ENCODE peak calls at places on chromosome 14, in five cellular contexts. Q is GM12865; F is CD4-positive, alpha-beta memory T cell; D is stimulated activated CD4-positive, alpha-beta T cell treated with anti-CD3 and anti-CD28 coated beads, Interleukin-15, amount 100 ng/mL, for 1 hour; S is activated T-helper 1 cell treated with anti-CD3 and anti-CD28 coated beads, Interleukin-12 subunit alpha, Interleukin-12 subunit beta, Interleukin-2, Interleukin-4 antibody, amounts not matched to agents 30 ng/mL and 10 ng/mL and 1 ng/mL, durations not matched to agents 14 hours and 24 hours and 36 hours. H is an unnamed sample.
A peak's percentile ranks its signal among the peaks of the same experiment; 100 is the strongest.

GRCh38 chr14:51981218-51981854 is 8.0 kb upstream of the RTRAF start:
- DNase-seq in F (no peak), S (no peak), D (no peak), Q (peak; percentile 64), H (no peak)

GRCh38 chr14:49250517-49250916 is 335.7 kb downstream of the RPS29 start:
- DNase-seq in S (no peak), D (no peak), F (no peak), Q (no peak), H (no peak)

GRCh38 chr14:32457213-32457920 is 128.3 kb downstream of the AKAP6 start:
- DNase-seq in D (no peak), Q (no peak), F (no peak), S (no peak), H (no peak)

GRCh38 chr14:31960039-31960438 is 117.1 kb upstream of the ARHGAP5 start:
- DNase-seq in F (no peak), D (no peak), S (no peak), Q (no peak), H (no peak)

GRCh38 chr14:25090281-25090680 is 40.3 kb upstream of the STXBP6 start:
- DNase-seq in D (no peak), Q (no peak), F (no peak), S (no peak), H (no peak)

GRCh38 chr14:95507701-95508103 is 8.7 kb downstream of the SYNE3 start:
- DNase-seq in F (no peak), D (no peak), Q (peak; percentile 74), S (no peak), H (no peak)

GRCh38 chr14:104426771-104427125 is 152.8 kb upstream of the C14orf180 start:
- DNase-seq in Q (no peak), F (no peak), S (no peak), D (no peak), H (no peak)

GRCh38 chr14:104687601-104688504 is 1.6 kb upstream of the INF2 start:
- DNase-seq in F (no peak), S (no peak), Q (no peak), D (no peak), H (no peak)

GRCh38 chr14:106586098-106586704 is 1059.8 kb downstream of the TMEM121 start:
- DNase-seq in Q (peak; percentile 51), S (peak; percentile 44), F (peak; percentile 48), D (peak; percentile 41), H (peak; percentile 72)

GRCh38 chr14:105006831-105007592 is 13.9 kb downstream of the CDCA4 start:
- DNase-seq in Q (no peak), D (no peak), S (no peak), F (no peak), H (no peak)

GRCh38 chr14:24404814-24405213 is 6.0 kb downstream of the NYNRIN start:
- DNase-seq in F (no peak), D (no peak), S (no peak), Q (no peak), H (no peak)

GRCh38 chr14:55807536-55807935 is 227.5 kb downstream of the KTN1 start:
- DNase-seq in D (no peak), S (no peak), F (no peak), Q (peak; percentile 7), H (no peak)

GRCh38 chr14:68918612-68919011 is 60.5 kb downstream of the ACTN1 start:
- DNase-seq in S (no peak), D (no peak), F (no peak), Q (no peak), H (no peak)

GRCh38 chr14:104223810-104224515 is 85.6 kb downstream of the KIF26A start:
- DNase-seq in F (no peak), D (no peak), Q (no peak), S (no peak), H (no peak)

GRCh38 chr14:31880935-31881334 is 196.2 kb upstream of the ARHGAP5 start:
- DNase-seq in S (no peak), Q (no peak), D (no peak), F (no peak), H (no peak)

GRCh38 chr14:103112488-103113243 is 10.6 kb upstream of the TNFAIP2 start:
- DNase-seq in S (no peak), F (no peak), D (no peak), Q (no peak), H (no peak)

GRCh38 chr14:89473979-89474378 is 56.9 kb upstream of the FOXN3 start:
- DNase-seq in S (no peak), Q (no peak), F (no peak), D (no peak), H (no peak)

GRCh38 chr14:104262515-104263514 is 124.4 kb downstream of the KIF26A start:
- DNase-seq in D (no peak), Q (no peak), F (no peak), S (no peak), H (no peak)

GRCh38 chr14:57380935-57381334 is 9.5 kb upstream of the NAA30 start:
- DNase-seq in S (no peak), D (no peak), Q (no peak), F (no peak), H (no peak)

GRCh38 chr14:35368139-35368460 is 36.4 kb downstream of the NFKBIA start:
- DNase-seq in Q (no peak), S (no peak), D (no peak), F (no peak), H (no peak)

GRCh38 chr14:105203057-105203494 is 22.0 kb upstream of the NUDT14 start:
- DNase-seq in Q (peak; percentile 63), D (peak; percentile 52), F (peak; percentile 49), S (peak; percentile 55), H (no peak)

GRCh38 chr14:37870947-37871346 is 275.5 kb downstream of the TTC6 start:
- DNase-seq in Q (no peak), S (no peak), D (no peak), F (no peak), H (no peak)

GRCh38 chr14:68807987-68808386 is 15.1 kb upstream of the ZFP36L1 start:
- DNase-seq in D (no peak), S (no peak), Q (no peak), F (no peak), H (no peak)

GRCh38 chr14:86363047-86363446 is 833.1 kb downstream of the FLRT2 start:
- DNase-seq in S (no peak), Q (no peak), D (no peak), F (no peak), H (no peak)

GRCh38 chr14:94001501-94002396 is 4.6 kb downstream of the CCDC197 start:
- DNase-seq in S (peak; percentile 56), F (peak; percentile 55), Q (peak; percentile 75), D (peak; percentile 35), H (peak; percentile 34)

GRCh38 chr14:96156804-96157760 is 47.6 kb upstream of the BDKRB2 start:
- DNase-seq in D (no peak), S (no peak), Q (no peak), F (no peak), H (no peak)

GRCh38 chr14:99518441-99519346 is 37.5 kb downstream of the CCNK start:
- DNase-seq in F (peak; percentile 75), Q (peak; percentile 76), D (peak; percentile 78), S (peak; percentile 71), H (peak; percentile 33)

GRCh38 chr14:75884198-75884611 is 97.6 kb downstream of the TGFB3 start:
- DNase-seq in Q (no peak), D (no peak), F (no peak), S (no peak), H (no peak)

GRCh38 chr14:79056879-79057278 is 886.7 kb downstream of the NRXN3 start:
- DNase-seq in Q (no peak), D (no peak), S (no peak), F (no peak), H (no peak)